ENCODE peak calls at places on chromosomes 2 and 18, in nine cellular contexts. S is activated CD8-positive, alpha-beta T cell treated with anti-CD3 and anti-CD28 coated beads for 36 hours; M is spleen; D is cardiac fibroblast; N is AG04449; A is lower leg skin; O is left lung; C is GM13977; Q is adrenal gland. Y is an unnamed sample.
A peak's percentile ranks its signal among the peaks of the same experiment; 100 is the strongest.

GRCh38 chr18:31274915-31275314 is 43.0 kb upstream of the DSG1 start:
- DNase-seq in S (no peak), M (no peak), D (peak; percentile 61), N (no peak), A (peak; percentile 52), O (no peak), C (no peak), Q (peak; percentile 12), Y (no peak)

GRCh38 chr2:174663572-174663971 is 66.0 kb upstream of the WIPF1 start:
- DNase-seq in S (no peak), M (no peak), D (peak; percentile 65), N (peak; percentile 87), A (no peak), O (no peak), C (no peak), Q (no peak), Y (no peak)

GRCh38 chr2:222296911-222297599 is 1.7 kb downstream of the PAX3 start:
- DNase-seq in S (no peak), M (peak; percentile 76), D (no peak), N (no peak), A (no peak), O (peak; percentile 71), C (no peak), Q (no peak), Y (no peak)

GRCh38 chr2:236639461-236639860 is 69.8 kb downstream of the ACKR3 start:
- DNase-seq in S (no peak), M (no peak), D (no peak), N (no peak), A (no peak), O (no peak), C (no peak), Q (no peak), Y (no peak)

GRCh38 chr2:159152119-159152778 is 134.3 kb downstream of the WDSUB1 start:
- DNase-seq in S (no peak), M (no peak), D (peak; percentile 34), N (no peak), A (no peak), O (no peak), C (no peak), Q (no peak), Y (no peak)

GRCh38 chr2:229591611-229592010 is 122.7 kb downstream of the DNER start:
- DNase-seq in S (no peak), M (no peak), D (no peak), N (no peak), A (no peak), O (no peak), C (no peak), Q (no peak), Y (no peak)

GRCh38 chr2:82950148-82950547 is 1508.9 kb downstream of the SUCLG1 start:
- DNase-seq in S (no peak), M (no peak), D (no peak), N (no peak), A (no peak), O (no peak), C (no peak), Q (no peak), Y (no peak)

GRCh38 chr2:114762986-114763385 is 320.5 kb downstream of the DPP10 start:
- DNase-seq in S (no peak), M (no peak), D (no peak), N (no peak), A (no peak), O (no peak), C (no peak), Q (peak; percentile 17), Y (no peak)

GRCh38 chr2:54079331-54079730 is 36.1 kb upstream of the ACYP2 start:
- DNase-seq in S (no peak), M (no peak), D (no peak), N (no peak), A (no peak), O (no peak), C (no peak), Q (no peak), Y (no peak)

GRCh38 chr18:400466-400865 is 100.0 kb downstream of the COLEC12 start:
- DNase-seq in S (no peak), M (no peak), D (peak; percentile 69), N (peak; percentile 92), A (peak; percentile 78), O (no peak), C (no peak), Q (no peak), Y (no peak)

GRCh38 chr2:194155406-194155805 is 1501.6 kb upstream of the SLC39A10 start:
- DNase-seq in S (no peak), M (no peak), D (no peak), N (no peak), A (no peak), O (no peak), C (no peak), Q (no peak), Y (no peak)

GRCh38 chr2:47833516-47833968 is 50.6 kb downstream of the MSH6 start:
- DNase-seq in S (no peak), M (no peak), D (no peak), N (no peak), A (no peak), O (no peak), C (peak; percentile 33), Q (no peak), Y (peak; percentile 43)

GRCh38 chr2:134392689-134393476 is 139.0 kb downstream of the MGAT5 start:
- DNase-seq in S (no peak), M (no peak), D (peak; percentile 43), N (no peak), A (no peak), O (no peak), C (no peak), Q (no peak), Y (no peak)
- TF ChIP-seq CTCF in S (no peak), M (no peak), D (peak; percentile 13), N (no peak), A (no peak), O (no peak), C (peak; percentile 20), Q (no peak), Y (no peak)

GRCh38 chr2:175955168-175955567 is 46.9 kb downstream of the LNPK start:
- DNase-seq in S (no peak), M (no peak), D (no peak), N (no peak), A (no peak), O (no peak), C (no peak), Q (no peak), Y (no peak)

GRCh38 chr2:175957845-175958244 is 44.2 kb downstream of the LNPK start:
- DNase-seq in S (no peak), M (peak; percentile 39), D (no peak), N (no peak), A (no peak), O (peak; percentile 24), C (no peak), Q (no peak), Y (no peak)
- TF ChIP-seq CTCF in S (no peak), M (no peak), D (no peak), N (no peak), A (no peak), O (no peak), C (no peak), Q (no peak), Y (no peak)

GRCh38 chr18:72697706-72698105 is 153.6 kb upstream of the CBLN2 start:
- DNase-seq in S (peak; percentile 5), M (no peak), D (no peak), N (no peak), A (no peak), O (no peak), C (no peak), Q (no peak), Y (no peak)

GRCh38 chr18:72704202-72704601 is 160.1 kb upstream of the CBLN2 start:
- DNase-seq in S (no peak), M (no peak), D (no peak), N (no peak), A (no peak), O (no peak), C (no peak), Q (no peak), Y (no peak)

GRCh38 chr18:72700961-72701710 is 157.0 kb upstream of the CBLN2 start:
- DNase-seq in S (no peak), M (no peak), D (peak; percentile 20), N (no peak), A (no peak), O (no peak), C (no peak), Q (no peak), Y (peak; percentile 22)
- TF ChIP-seq CTCF in S (no peak), M (no peak), D (peak; percentile 13), N (no peak), A (no peak), O (no peak), C (peak; percentile 21), Q (no peak), Y (peak; percentile 10)

GRCh38 chr2:190677255-190677654 is 28.4 kb downstream of the NAB1 start:
- DNase-seq in S (no peak), M (no peak), D (no peak), N (no peak), A (no peak), O (no peak), C (no peak), Q (no peak), Y (no peak)

GRCh38 chr2:190682168-190682567 is 33.3 kb downstream of the NAB1 start:
- DNase-seq in S (no peak), M (no peak), D (peak; percentile 32), N (no peak), A (no peak), O (no peak), C (no peak), Q (no peak), Y (no peak)

GRCh38 chr2:190679391-190679790 is 30.5 kb downstream of the NAB1 start:
- DNase-seq in S (no peak), M (no peak), D (no peak), N (no peak), A (no peak), O (no peak), C (no peak), Q (no peak), Y (no peak)

GRCh38 chr2:190678444-190679162 is 29.7 kb downstream of the NAB1 start:
- DNase-seq in S (peak; percentile 63), M (no peak), D (peak; percentile 63), N (no peak), A (no peak), O (no peak), C (peak; percentile 35), Q (no peak), Y (no peak)

GRCh38 chr2:190679813-190680591 is 31.1 kb downstream of the NAB1 start:
- DNase-seq in S (peak; percentile 55), M (peak; percentile 82), D (peak; percentile 32), N (no peak), A (peak; percentile 46), O (peak; percentile 79), C (no peak), Q (peak; percentile 74), Y (no peak)
- TF ChIP-seq CTCF in S (peak; percentile 72), M (no peak), D (peak; percentile 67), N (peak; percentile 11), A (no peak), O (peak; percentile 50), C (peak; percentile 81), Q (peak; percentile 66), Y (peak; percentile 72)

Y was measured in GM13976.